ENCODE peak calls at places on chromosomes 1 and 21, in seven cellular contexts. W is nephron progenitor cell, K is Calu3, J is IMR-90, G is BJ, U is ovary, A is progenitor cell of endocrine pancreas. N is an unnamed sample.

GRCh38 chr1:101236546-101237228 is at the start of gene S1PR1:
- DNase-seq in W (peak; percentile 83), K (no peak), J (peak; percentile 69), G (no peak), U (peak; percentile 28), A (peak; percentile 56), N (peak; percentile 61)

GRCh38 chr1:29379438-29380073 is 143.2 kb downstream of the PTPRU start:
- DNase-seq in W (no peak), K (no peak), J (peak; percentile 38), G (no peak), U (no peak), A (peak; percentile 2), N (no peak)

GRCh38 chr1:7912743-7913557 is 27.7 kb downstream of the TNFRSF9 start:
- DNase-seq in W (no peak), K (no peak), J (no peak), G (no peak), U (no peak), A (no peak), N (peak; percentile 16)

GRCh38 chr1:62361426-62361825 is 42.2 kb upstream of the KANK4 start:
- DNase-seq in W (no peak), K (no peak), J (no peak), G (no peak), U (no peak), A (no peak), N (no peak)

GRCh38 chr1:111032295-111032897 is 68.7 kb upstream of the LRIF1 start:
- DNase-seq in W (peak; percentile 34), K (peak; percentile 13), J (peak; percentile 27), G (no peak), U (no peak), A (peak; percentile 28), N (no peak)

GRCh38 chr21:38060533-38060932 is 144.3 kb upstream of the KCNJ6 start:
- DNase-seq in W (no peak), K (no peak), J (no peak), G (no peak), U (no peak), A (no peak), N (no peak)

GRCh38 chr1:212621830-212622315 is 13.3 kb downstream of the ATF3 start:
- DNase-seq in W (no peak), K (no peak), J (no peak), G (no peak), U (no peak), A (no peak), N (no peak)

GRCh38 chr1:101178341-101178687 is 58.5 kb upstream of the S1PR1 start:
- DNase-seq in W (no peak), K (no peak), J (no peak), G (no peak), U (no peak), A (no peak), N (no peak)

GRCh38 chr1:157770442-157771043 is 6.4 kb downstream of the FCRL2 start:
- DNase-seq in W (peak; percentile 9), K (peak; percentile 14), J (peak; percentile 1), G (no peak), U (no peak), A (no peak), N (no peak)

GRCh38 chr1:59414406-59415133 is 117.7 kb downstream of the FGGY start:
- DNase-seq in W (no peak), K (no peak), J (peak; percentile 35), G (peak; percentile 51), U (peak; percentile 51), A (no peak), N (no peak)

GRCh38 chr21:34345091-34345871 is 18.5 kb upstream of the KCNE2 start:
- DNase-seq in W (no peak), K (no peak), J (peak; percentile 60), G (peak; percentile 44), U (peak; percentile 13), A (no peak), N (no peak)

GRCh38 chr1:8846263-8846662 is 28.8 kb upstream of the RERE start:
- DNase-seq in W (no peak), K (no peak), J (no peak), G (no peak), U (no peak), A (no peak), N (no peak)

GRCh38 chr1:211935448-211935970 is 99.8 kb downstream of the INTS7 start:
- DNase-seq in W (no peak), K (no peak), J (no peak), G (no peak), U (no peak), A (no peak), N (no peak)

GRCh38 chr1:179043907-179044306 is 18.2 kb downstream of the FAM20B start:
- DNase-seq in W (no peak), K (no peak), J (no peak), G (no peak), U (no peak), A (no peak), N (no peak)

GRCh38 chr1:5980314-5981008 is 11.8 kb downstream of the NPHP4 start:
- DNase-seq in W (peak; percentile 70), K (no peak), J (peak; percentile 34), G (no peak), U (no peak), A (no peak), N (no peak)
- TF ChIP-seq CTCF in W (peak; percentile 37), K (no peak), J (peak; percentile 27), G (peak; percentile 20), U (no peak), A (no peak), N (no peak)

DNA sequence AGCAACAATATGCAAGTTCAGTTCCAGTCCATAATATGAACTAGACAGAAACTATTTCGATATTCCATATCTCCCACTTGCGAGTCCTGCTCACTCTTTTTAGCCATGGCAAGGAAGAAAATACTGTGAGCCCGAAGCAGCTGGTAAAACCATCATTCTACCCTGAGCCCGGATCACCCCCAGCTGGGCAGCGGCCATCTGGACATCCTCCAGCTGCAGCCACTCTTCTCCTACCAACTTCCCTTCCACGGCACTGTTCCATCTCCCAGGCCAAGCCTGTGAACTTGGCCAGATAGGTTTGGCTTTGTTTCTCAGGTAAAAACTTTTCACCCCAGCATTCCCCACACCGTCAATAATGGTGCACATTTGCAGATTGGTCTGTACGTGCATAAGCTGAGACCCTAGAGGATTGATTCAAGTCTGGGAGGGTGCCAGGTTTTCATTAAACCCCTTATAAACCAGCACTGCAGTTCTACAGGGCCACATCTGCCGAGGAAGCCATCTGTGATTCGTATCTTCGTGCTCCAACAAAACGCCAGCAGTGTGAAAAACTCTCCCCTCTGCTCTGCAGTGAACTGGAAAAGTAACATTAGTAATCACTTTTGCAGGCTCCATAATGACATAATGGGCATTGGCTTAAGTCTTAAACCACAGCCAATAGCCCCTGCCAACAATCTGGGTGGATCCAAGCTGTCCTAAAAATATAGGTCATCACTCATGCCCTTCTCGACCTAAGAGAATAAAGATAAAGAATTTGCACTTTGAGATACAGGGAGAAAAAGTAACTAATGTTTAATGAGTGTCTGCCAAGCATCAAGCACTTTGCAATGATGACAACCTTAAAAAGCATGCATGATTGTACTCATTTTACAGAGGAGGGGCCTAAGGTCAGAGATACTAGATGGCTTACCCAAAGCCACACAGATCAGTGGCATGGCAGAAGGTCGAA is 205.1 kb downstream of the PLPP3 start:
- DNase-seq in W (no peak), K (no peak), J (peak; percentile 45), G (no peak), U (no peak), A (no peak), N (no peak)
- TF ChIP-seq CTCF in W (no peak), K (no peak), J (no peak), G (no peak), U (no peak), A (no peak), N (no peak)

DNA sequence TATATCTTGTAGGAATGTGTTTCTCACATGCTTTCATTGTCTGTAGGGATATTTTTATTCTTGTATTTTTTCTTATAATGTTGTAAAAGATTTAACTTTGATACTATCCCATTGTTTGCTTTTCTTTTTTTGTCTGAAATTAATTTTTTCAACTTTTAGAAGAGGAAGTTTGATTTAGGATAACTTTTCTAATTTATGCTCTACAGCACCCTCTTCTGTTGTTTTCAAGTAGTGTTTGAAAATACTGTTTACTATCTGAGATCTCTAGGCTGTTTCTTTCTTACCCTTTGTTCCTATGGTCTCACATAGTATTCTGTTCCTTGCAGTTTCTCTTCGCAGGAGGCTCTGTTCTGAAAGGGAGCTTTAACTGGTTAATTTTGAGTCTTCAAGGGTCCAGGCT is 21.9 kb downstream of the ABCD3 start:
- DNase-seq in W (no peak), K (no peak), J (no peak), G (no peak), U (no peak), A (no peak), N (no peak)
- TF ChIP-seq CTCF in W (no peak), K (no peak), J (no peak), G (no peak), U (no peak), A (peak; percentile 14), N (no peak)

GRCh38 chr21:31142600-31142999 is 104.3 kb upstream of the KRTAP19-8 start:
- DNase-seq in W (no peak), K (no peak), J (no peak), G (no peak), U (no peak), A (no peak), N (no peak)
- TF ChIP-seq CTCF in W (no peak), K (no peak), J (no peak), G (no peak), U (no peak), A (no peak), N (no peak)

GRCh38 chr1:87150143-87150542 is 178.5 kb upstream of the LMO4 start:
- DNase-seq in W (no peak), K (no peak), J (no peak), G (no peak), U (no peak), A (no peak), N (no peak)

GRCh38 chr1:87148670-87149069 is 180.0 kb upstream of the LMO4 start:
- DNase-seq in W (no peak), K (no peak), J (no peak), G (no peak), U (no peak), A (no peak), N (no peak)

GRCh38 chr1:87149166-87150065 is 179.3 kb upstream of the LMO4 start:
- DNase-seq in W (no peak), K (no peak), J (peak; percentile 72), G (peak; percentile 59), U (no peak), A (no peak), N (no peak)

GRCh38 chr1:87154351-87154750 is 174.3 kb upstream of the LMO4 start:
- DNase-seq in W (no peak), K (peak; percentile 29), J (no peak), G (no peak), U (no peak), A (no peak), N (no peak)

GRCh38 chr1:87151500-87152421 is 176.9 kb upstream of the LMO4 start:
- DNase-seq in W (peak; percentile 85), K (peak; percentile 87), J (peak; percentile 58), G (no peak), U (peak; percentile 47), A (peak; percentile 53), N (peak; percentile 27)
- TF ChIP-seq CTCF in W (peak; percentile 73), K (peak; percentile 68), J (peak; percentile 69), G (no peak), U (peak; percentile 20), A (peak; percentile 75), N (no peak)

DNA sequence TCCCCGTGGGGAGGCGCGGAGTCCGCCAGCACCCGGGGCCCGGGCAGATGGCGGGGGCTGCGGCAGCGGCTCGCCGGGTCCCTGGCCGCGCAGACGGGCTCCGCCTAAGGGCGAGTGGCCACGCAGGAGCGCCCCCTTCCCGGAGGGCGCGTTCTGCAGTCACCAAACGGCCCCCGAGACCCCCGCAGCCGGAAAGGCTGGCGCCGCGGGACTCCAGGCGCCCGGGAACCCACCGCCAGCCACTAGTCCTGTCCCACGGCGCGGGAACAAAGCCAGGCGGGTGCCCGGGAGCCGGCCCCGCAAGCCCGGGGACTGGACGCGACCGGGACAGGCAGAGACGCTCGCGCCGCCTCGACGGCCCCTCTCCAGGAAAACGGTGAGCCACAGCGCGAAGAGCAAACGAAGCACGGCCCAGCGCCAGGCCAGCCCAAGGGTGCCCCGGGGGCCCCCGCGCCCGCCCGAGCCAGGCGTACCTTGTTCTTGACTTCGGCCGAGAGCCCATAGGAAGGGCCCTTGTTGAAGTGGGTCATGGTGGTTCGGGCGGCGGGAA is 470 bp downstream of the CNN3 start:
- DNase-seq in W (peak; percentile 74), K (peak; percentile 78), J (peak; percentile 53), G (no peak), U (peak; percentile 73), A (peak; percentile 55), N (peak; percentile 42)
- TF ChIP-seq CTCF in W (peak; percentile 43), K (peak; percentile 62), J (peak; percentile 51), G (peak; percentile 46), U (peak; percentile 72), A (peak; percentile 61), N (no peak)